ENCODE peak calls at places on chromosomes 12 and 14, in six cellular contexts. L, Y, D, A, F and E are unnamed samples.

GRCh38 chr14:99521176-99522024 is 40.2 kb downstream of the CCNK start:
- DNase-seq in F (no peak), D (no peak), L (no peak), A (no peak), Y (no peak), E (no peak)

GRCh38 chr12:10016881-10017280 is 6.5 kb downstream of the CLEC12B start:
- DNase-seq in Y (no peak), A (no peak), F (no peak), L (peak; percentile 86), D (no peak), E (peak; percentile 21)

GRCh38 chr12:23424685-23425084 is 524.8 kb downstream of the SOX5 start:
- DNase-seq in L (no peak), F (no peak), Y (no peak), A (no peak), D (no peak), E (no peak)

GRCh38 chr14:88729159-88729558 is 63.6 kb downstream of the EML5 start:
- DNase-seq in A (no peak), F (no peak), D (no peak), L (no peak), Y (no peak), E (no peak)

GRCh38 chr12:68794653-68795253 is 13.2 kb upstream of the MDM2 start:
- DNase-seq in A (no peak), F (no peak), Y (no peak), L (no peak), D (no peak), E (no peak)

GRCh38 chr12:53939141-53940108 is 794 bp downstream of the HOXC13 start:
- DNase-seq in D (peak; percentile 78), F (peak; percentile 43), Y (peak; percentile 71), A (no peak), L (no peak), E (peak; percentile 62)

GRCh38 chr12:93776581-93777018 is 99.4 kb downstream of the CRADD start:
- DNase-seq in Y (no peak), A (no peak), L (no peak), D (no peak), F (no peak), E (peak; percentile 27)

GRCh38 chr12:122944588-122944987 is 21.7 kb downstream of the ABCB9 start:
- DNase-seq in D (no peak), Y (peak; percentile 83), L (no peak), A (peak; percentile 69), F (peak; percentile 57), E (no peak)

GRCh38 chr14:26522985-26523384 is 74.8 kb downstream of the NOVA1 start:
- DNase-seq in L (no peak), F (no peak), D (no peak), Y (no peak), A (no peak), E (no peak)

GRCh38 chr12:38911611-38912010 is 6.2 kb upstream of the CPNE8 start:
- DNase-seq in Y (no peak), L (no peak), D (peak; percentile 21), A (no peak), F (no peak), E (no peak)

GRCh38 chr12:115224031-115224430 is 540.1 kb upstream of the TBX3 start:
- DNase-seq in F (no peak), A (no peak), L (no peak), D (peak; percentile 60), Y (no peak), E (no peak)

GRCh38 chr14:105058521-105059034 is 6.7 kb downstream of the GPR132 start:
- DNase-seq in D (no peak), Y (no peak), F (no peak), A (no peak), L (no peak), E (no peak)

GRCh38 chr14:105060751-105061427 is 4.3 kb downstream of the GPR132 start:
- DNase-seq in A (peak; percentile 38), F (peak; percentile 85), Y (no peak), D (peak; percentile 25), L (no peak), E (no peak)

GRCh38 chr14:105059917-105060565 is 5.2 kb downstream of the GPR132 start:
- DNase-seq in Y (no peak), A (no peak), L (no peak), F (no peak), D (no peak), E (no peak)

GRCh38 chr14:105061428-105062047 is 3.7 kb downstream of the GPR132 start:
- DNase-seq in Y (no peak), F (peak; percentile 83), A (peak; percentile 44), L (no peak), D (peak; percentile 3), E (no peak)

GRCh38 chr14:105059035-105059916 is 6.0 kb downstream of the GPR132 start:
- DNase-seq in A (no peak), Y (no peak), D (no peak), F (peak; percentile 77), L (no peak), E (no peak)
- TF ChIP-seq CTCF in A (no peak), Y (no peak), D (no peak), F (no peak), L (no peak), E (no peak)

GRCh38 chr12:6472491-6472890 is 2.0 kb upstream of the VAMP1 start:
- DNase-seq in F (no peak), D (no peak), A (no peak), Y (no peak), L (no peak), E (no peak)

GRCh38 chr12:6476496-6476895 is 6.0 kb upstream of the VAMP1 start:
- DNase-seq in D (no peak), A (no peak), Y (peak; percentile 65), F (no peak), L (no peak), E (no peak)

DNA sequence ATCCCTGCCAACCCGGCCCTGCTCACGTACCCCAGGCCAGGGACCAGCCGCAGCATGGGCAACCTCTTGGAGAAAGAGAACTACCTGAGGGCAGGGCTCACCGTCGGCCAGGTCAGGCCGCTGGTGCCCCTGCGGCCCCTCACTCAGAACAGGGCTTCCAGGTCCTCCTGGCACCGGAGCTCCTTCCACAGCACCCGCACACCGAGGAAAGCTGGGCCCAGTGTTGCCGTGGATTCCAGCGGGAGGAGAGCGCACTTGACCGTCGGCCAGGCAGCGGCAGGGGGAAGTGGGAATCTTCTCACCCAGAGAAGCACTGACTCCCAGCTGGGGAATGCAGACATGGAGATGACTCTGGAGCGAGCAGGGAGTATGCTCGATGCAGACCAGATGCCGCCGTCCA is 7.9 kb upstream of the VAMP1 start:
- DNase-seq in F (no peak), L (no peak), A (no peak), Y (no peak), D (no peak), E (no peak)
- TF ChIP-seq CTCF in F (no peak), L (no peak), A (no peak), Y (no peak), D (no peak), E (no peak)

GRCh38 chr12:92408072-92408900 is 262.6 kb upstream of the BTG1 start:
- DNase-seq in L (peak; percentile 50), D (peak; percentile 15), Y (no peak), F (peak; percentile 78), A (peak; percentile 31), E (peak; percentile 64)
- TF ChIP-seq CTCF in L (peak; percentile 28), D (peak; percentile 26), Y (peak; percentile 7), F (peak; percentile 33), A (peak; percentile 16), E (peak; percentile 78)

GRCh38 chr14:94288610-94289465 is 4.2 kb downstream of the SERPINA10 start:
- DNase-seq in F (no peak), A (no peak), L (no peak), D (no peak), Y (no peak), E (no peak)
- TF ChIP-seq CTCF in F (no peak), A (no peak), L (no peak), D (no peak), Y (no peak), E (no peak)

GRCh38 chr14:86955955-86956354 is 1037.0 kb downstream of the GALC start:
- DNase-seq in A (no peak), D (no peak), Y (no peak), L (no peak), F (no peak), E (no peak)

DNA sequence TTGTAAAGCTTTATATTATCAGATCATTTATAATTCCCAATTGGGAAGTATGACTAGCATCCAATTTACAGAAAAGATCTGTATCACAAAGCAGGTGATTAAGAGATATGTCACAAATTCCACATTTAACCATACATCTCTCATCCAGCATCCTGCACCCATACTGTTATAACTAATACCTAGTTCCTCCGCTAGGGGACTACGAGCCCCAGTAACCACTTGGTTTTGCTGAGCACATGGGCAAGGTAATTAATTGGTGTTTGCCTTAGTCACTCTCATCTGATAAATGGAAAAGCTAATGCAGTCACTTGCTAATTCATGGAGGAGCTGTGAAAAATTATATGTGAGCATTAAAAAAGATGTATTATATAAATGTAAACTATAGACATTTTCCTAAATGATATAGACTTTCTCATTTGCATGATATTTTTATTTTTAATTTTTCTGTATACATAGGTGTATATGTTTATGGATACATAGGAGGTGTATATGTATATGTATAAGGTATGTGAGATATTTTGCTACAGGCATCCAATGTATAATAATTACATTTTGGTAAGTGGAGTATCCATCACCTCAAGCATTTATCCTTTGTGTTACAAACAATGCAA is 1031.8 kb downstream of the GALC start:
- DNase-seq in F (no peak), Y (no peak), L (no peak), A (no peak), D (peak; percentile 50), E (no peak)
- TF ChIP-seq CTCF in F (no peak), Y (no peak), L (no peak), A (no peak), D (peak; percentile 46), E (peak; percentile 29)

DNA sequence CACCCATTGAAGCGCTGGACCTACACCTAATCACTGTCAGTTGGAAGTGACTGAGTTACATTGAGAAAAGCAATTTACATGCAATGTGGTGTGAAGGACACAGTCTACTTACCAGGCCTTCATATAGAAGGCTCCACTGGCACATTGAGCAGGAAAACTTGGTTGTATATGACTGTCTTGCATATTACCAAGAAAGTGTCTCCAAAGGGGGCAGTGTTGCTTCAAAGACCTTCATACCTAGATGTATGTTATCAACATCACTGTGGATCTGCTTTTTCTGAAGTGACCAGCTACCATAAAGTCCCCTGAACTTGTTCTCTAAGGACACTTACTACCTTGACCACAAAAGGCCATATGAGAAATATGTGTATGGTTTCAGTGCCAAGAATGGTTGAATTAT is 64.1 kb downstream of the NELL2 start:
- DNase-seq in A (no peak), L (no peak), D (peak; percentile 16), F (peak; percentile 61), Y (no peak), E (peak; percentile 60)
- TF ChIP-seq CTCF in A (no peak), L (no peak), D (no peak), F (peak; percentile 68), Y (no peak), E (peak; percentile 53)

GRCh38 chr14:47044841-47045240 is 393.3 kb upstream of the RPL10L start:
- DNase-seq in L (peak; percentile 41), Y (no peak), A (peak; percentile 27), D (peak; percentile 35), F (no peak), E (peak; percentile 27)

GRCh38 chr14:47039336-47039735 is 387.8 kb upstream of the RPL10L start:
- DNase-seq in A (no peak), D (no peak), F (no peak), Y (no peak), L (no peak), E (no peak)

GRCh38 chr14:47040490-47040889 is 388.9 kb upstream of the RPL10L start:
- DNase-seq in Y (no peak), D (peak; percentile 65), A (no peak), F (no peak), L (peak; percentile 51), E (peak; percentile 4)
- TF ChIP-seq CTCF in Y (no peak), D (peak; percentile 66), A (no peak), F (no peak), L (peak; percentile 5), E (peak; percentile 26)